ENCODE peak calls at places on chromosomes 6 and 20, in nine cellular contexts. One of them, this sample, is unnamed.

GRCh38 chr20:60095456-60095855 is 137.2 kb downstream of the CDH26 start:
- DNase-seq in naive thymus-derived CD4-positive, alpha-beta T cell: no peak
- DNase-seq in GM13976: no peak
- DNase-seq in right cardiac atrium: peak
- DNase-seq in HTR-8/SVneo: no peak
- DNase-seq in epithelial cell of esophagus: no peak
- DNase-seq in ACHN: no peak
- DNase-seq in spleen: no peak
- DNase-seq in tibial artery: no peak
- DNase-seq in this sample: no peak

GRCh38 chr6:106666290-106667021 is 37.1 kb downstream of the QRSL1 start:
- DNase-seq in naive thymus-derived CD4-positive, alpha-beta T cell: no peak
- DNase-seq in GM13976: peak
- DNase-seq in right cardiac atrium: no peak
- DNase-seq in HTR-8/SVneo: no peak
- DNase-seq in epithelial cell of esophagus: no peak
- DNase-seq in ACHN: no peak
- DNase-seq in spleen: no peak
- DNase-seq in tibial artery: no peak
- DNase-seq in this sample: no peak

GRCh38 chr6:141594874-141595273 is 537.9 kb upstream of the GJE1 start:
- DNase-seq in naive thymus-derived CD4-positive, alpha-beta T cell: no peak
- DNase-seq in GM13976: no peak
- DNase-seq in right cardiac atrium: no peak
- DNase-seq in HTR-8/SVneo: no peak
- DNase-seq in epithelial cell of esophagus: no peak
- DNase-seq in ACHN: no peak
- DNase-seq in spleen: no peak
- DNase-seq in tibial artery: no peak
- DNase-seq in this sample: no peak

GRCh38 chr20:57475388-57476072 is 49.4 kb downstream of the CTCFL start:
- DNase-seq in naive thymus-derived CD4-positive, alpha-beta T cell: no peak
- DNase-seq in GM13976: no peak
- DNase-seq in right cardiac atrium: no peak
- DNase-seq in HTR-8/SVneo: no peak
- DNase-seq in epithelial cell of esophagus: no peak
- DNase-seq in ACHN: no peak
- DNase-seq in spleen: no peak
- DNase-seq in tibial artery: peak
- DNase-seq in this sample: no peak

GRCh38 chr6:78850621-78851020 is 16.7 kb upstream of the IRAK1BP1 start:
- DNase-seq in naive thymus-derived CD4-positive, alpha-beta T cell: no peak
- DNase-seq in GM13976: no peak
- DNase-seq in right cardiac atrium: no peak
- DNase-seq in HTR-8/SVneo: no peak
- DNase-seq in epithelial cell of esophagus: peak
- DNase-seq in ACHN: no peak
- DNase-seq in spleen: no peak
- DNase-seq in tibial artery: no peak
- DNase-seq in this sample: no peak

GRCh38 chr6:70345619-70346018 is 42.7 kb upstream of the COL9A1 start:
- DNase-seq in naive thymus-derived CD4-positive, alpha-beta T cell: no peak
- DNase-seq in GM13976: no peak
- DNase-seq in right cardiac atrium: no peak
- DNase-seq in HTR-8/SVneo: no peak
- DNase-seq in epithelial cell of esophagus: peak
- DNase-seq in ACHN: no peak
- DNase-seq in spleen: no peak
- DNase-seq in tibial artery: no peak
- DNase-seq in this sample: no peak

GRCh38 chr6:106092279-106092678 is 6.1 kb downstream of the PRDM1 start:
- DNase-seq in naive thymus-derived CD4-positive, alpha-beta T cell: no peak
- DNase-seq in GM13976: no peak
- DNase-seq in right cardiac atrium: no peak
- DNase-seq in HTR-8/SVneo: no peak
- DNase-seq in epithelial cell of esophagus: no peak
- DNase-seq in ACHN: no peak
- DNase-seq in spleen: no peak
- DNase-seq in tibial artery: no peak
- DNase-seq in this sample: no peak

GRCh38 chr6:18741741-18742140 is 354.6 kb downstream of the RNF144B start:
- DNase-seq in naive thymus-derived CD4-positive, alpha-beta T cell: no peak
- DNase-seq in GM13976: no peak
- DNase-seq in right cardiac atrium: no peak
- DNase-seq in HTR-8/SVneo: no peak
- DNase-seq in epithelial cell of esophagus: no peak
- DNase-seq in ACHN: no peak
- DNase-seq in spleen: no peak
- DNase-seq in tibial artery: no peak
- DNase-seq in this sample: no peak

GRCh38 chr20:7893019-7893730 is 47.1 kb downstream of the HAO1 start:
- DNase-seq in naive thymus-derived CD4-positive, alpha-beta T cell: no peak
- DNase-seq in GM13976: no peak
- DNase-seq in right cardiac atrium: no peak
- DNase-seq in HTR-8/SVneo: no peak
- DNase-seq in epithelial cell of esophagus: peak
- DNase-seq in ACHN: no peak
- DNase-seq in spleen: no peak
- DNase-seq in tibial artery: no peak
- DNase-seq in this sample: peak

GRCh38 chr6:147507162-147508072 is 1.1 kb upstream of the SAMD5 start:
- DNase-seq in naive thymus-derived CD4-positive, alpha-beta T cell: no peak
- DNase-seq in GM13976: peak
- DNase-seq in right cardiac atrium: peak
- DNase-seq in HTR-8/SVneo: peak
- DNase-seq in epithelial cell of esophagus: peak
- DNase-seq in ACHN: no peak
- DNase-seq in spleen: no peak
- DNase-seq in tibial artery: peak
- DNase-seq in this sample: peak

GRCh38 chr6:135094403-135094821 is 39.8 kb upstream of the HBS1L start:
- DNase-seq in naive thymus-derived CD4-positive, alpha-beta T cell: no peak
- DNase-seq in GM13976: no peak
- DNase-seq in right cardiac atrium: no peak
- DNase-seq in HTR-8/SVneo: no peak
- DNase-seq in epithelial cell of esophagus: peak
- DNase-seq in ACHN: no peak
- DNase-seq in spleen: no peak
- DNase-seq in tibial artery: no peak
- DNase-seq in this sample: peak

GRCh38 chr6:155262655-155263054 is 1.2 kb upstream of the CLDN20 start:
- DNase-seq in naive thymus-derived CD4-positive, alpha-beta T cell: no peak
- DNase-seq in GM13976: no peak
- DNase-seq in right cardiac atrium: no peak
- DNase-seq in HTR-8/SVneo: no peak
- DNase-seq in epithelial cell of esophagus: no peak
- DNase-seq in ACHN: no peak
- DNase-seq in spleen: no peak
- DNase-seq in tibial artery: no peak
- DNase-seq in this sample: no peak

GRCh38 chr6:15317934-15318902 is 72.3 kb downstream of the JARID2 start:
- DNase-seq in naive thymus-derived CD4-positive, alpha-beta T cell: no peak
- DNase-seq in GM13976: no peak
- DNase-seq in right cardiac atrium: no peak
- DNase-seq in HTR-8/SVneo: no peak
- DNase-seq in epithelial cell of esophagus: no peak
- DNase-seq in ACHN: no peak
- DNase-seq in spleen: no peak
- DNase-seq in tibial artery: no peak
- DNase-seq in this sample: no peak

GRCh38 chr6:12572884-12573824 is 143.4 kb upstream of the PHACTR1 start:
- DNase-seq in naive thymus-derived CD4-positive, alpha-beta T cell: no peak
- DNase-seq in GM13976: no peak
- DNase-seq in right cardiac atrium: no peak
- DNase-seq in HTR-8/SVneo: peak
- DNase-seq in epithelial cell of esophagus: peak
- DNase-seq in ACHN: peak
- DNase-seq in spleen: no peak
- DNase-seq in tibial artery: no peak
- DNase-seq in this sample: peak

GRCh38 chr6:153976921-153977693 is 61.9 kb upstream of the OPRM1 start:
- DNase-seq in naive thymus-derived CD4-positive, alpha-beta T cell: no peak
- DNase-seq in GM13976: no peak
- DNase-seq in right cardiac atrium: peak
- DNase-seq in HTR-8/SVneo: peak
- DNase-seq in epithelial cell of esophagus: peak
- DNase-seq in ACHN: no peak
- DNase-seq in spleen: no peak
- DNase-seq in tibial artery: no peak
- DNase-seq in this sample: peak

GRCh38 chr20:33650111-33650752 is 11.9 kb upstream of the C20orf144 start:
- DNase-seq in naive thymus-derived CD4-positive, alpha-beta T cell: no peak
- DNase-seq in GM13976: no peak
- DNase-seq in right cardiac atrium: no peak
- DNase-seq in HTR-8/SVneo: no peak
- DNase-seq in epithelial cell of esophagus: no peak
- DNase-seq in ACHN: no peak
- DNase-seq in spleen: peak
- DNase-seq in tibial artery: no peak
- DNase-seq in this sample: no peak